ENCODE peak calls at places on chromosomes 12 and 14, in nine cellular contexts. B, P, U, G, S, W, D, O and Y are unnamed samples. For H3K4me1, the result is how much of the 10 kb centered on the place peaks cover.

GRCh38 chr12:16583991-16584745 is 21.8 kb downstream of the LMO3 start:
- DNase-seq in O (no peak), W (no peak), S (no peak), P (no peak), B (no peak), U (no peak), D (no peak), G (no peak), Y (no peak)

GRCh38 chr12:2664721-2665577 is 129.8 kb upstream of the FKBP4 start:
- DNase-seq in W (peak), S (peak), D (no peak), O (no peak), G (no peak), P (no peak), U (no peak), B (no peak), Y (no peak)

GRCh38 chr14:54253195-54253947 is 143.4 kb upstream of the CDKN3 start:
- DNase-seq in S (no peak), G (no peak), D (no peak), P (no peak), B (peak), O (no peak), W (no peak), U (no peak), Y (no peak)

GRCh38 chr14:68028075-68028474 is 208.5 kb downstream of the RAD51B start:
- DNase-seq in U (no peak), O (no peak), S (no peak), P (no peak), G (no peak), B (no peak), W (no peak), D (no peak), Y (no peak)

GRCh38 chr14:46964378-46964777 is 312.8 kb upstream of the RPL10L start:
- DNase-seq in B (no peak), P (no peak), G (no peak), W (no peak), D (no peak), O (no peak), S (no peak), U (no peak), Y (no peak)

GRCh38 chr14:81148635-81149034 is 72.1 kb downstream of the GTF2A1 start:
- DNase-seq in P (no peak), O (no peak), S (no peak), U (no peak), D (no peak), G (no peak), W (no peak), B (no peak), Y (no peak)

GRCh38 chr12:86914716-86915115 is 658.5 kb upstream of the MGAT4C start:
- DNase-seq in U (no peak), G (no peak), W (no peak), B (peak), P (no peak), S (no peak), D (no peak), O (no peak), Y (no peak)

GRCh38 chr12:76346798-76347420 is 1.3 kb downstream of the BBS10 start:
- DNase-seq in W (no peak), G (no peak), O (no peak), U (no peak), S (no peak), P (no peak), B (no peak), D (no peak), Y (no peak)

GRCh38 chr12:70646850-70647249 is 9.6 kb upstream of the PTPRB start:
- DNase-seq in P (no peak), G (no peak), O (no peak), D (no peak), B (no peak), S (no peak), U (no peak), W (no peak), Y (no peak)

GRCh38 chr12:29350080-29350479 is 30.9 kb downstream of the ERGIC2 start:
- DNase-seq in U (no peak), D (no peak), G (no peak), B (no peak), P (no peak), W (no peak), S (no peak), O (no peak), Y (no peak)

GRCh38 chr14:68599896-68600620 is 192.8 kb downstream of the ZFP36L1 start:
- DNase-seq in D (no peak), S (no peak), B (no peak), O (no peak), G (no peak), W (no peak), U (no peak), P (no peak), Y (no peak)

GRCh38 chr12:130909111-130909510 is 37.2 kb downstream of the RAN start:
- DNase-seq in D (no peak), U (no peak), B (no peak), P (no peak), G (no peak), S (no peak), W (no peak), O (no peak), Y (no peak)

GRCh38 chr12:34163443-34163842 is 141.1 kb downstream of the ALG10 start:
- DNase-seq in P (no peak), S (no peak), O (peak), U (no peak), D (no peak), G (no peak), B (no peak), W (no peak), Y (no peak)

GRCh38 chr12:12784911-12785814 is at the start of gene APOLD1:
- DNase-seq in P (peak), O (peak), B (no peak), U (peak), S (peak), W (no peak), D (no peak), G (no peak), Y (no peak)

GRCh38 chr14:103445783-103446182 is 60.6 kb downstream of the MARK3 start:
- DNase-seq in G (no peak), S (no peak), D (no peak), O (no peak), U (no peak), W (no peak), B (no peak), P (no peak), Y (no peak)

GRCh38 chr12:29041621-29042020 is 107.5 kb upstream of the FAR2 start:
- DNase-seq in G (no peak), D (no peak), B (no peak), O (no peak), S (no peak), W (no peak), P (no peak), U (no peak), Y (no peak)

GRCh38 chr12:58731096-58731495 is 189.2 kb downstream of the LRIG3 start:
- DNase-seq in G (no peak), W (no peak), B (no peak), S (no peak), O (no peak), U (no peak), P (no peak), D (no peak), Y (no peak)

GRCh38 chr12:152440-152839 is 61.5 kb downstream of the SLC6A12 start:
- DNase-seq in G (no peak), B (no peak), U (no peak), P (no peak), W (no peak), S (no peak), O (no peak), D (no peak), Y (no peak)

GRCh38 chr14:60981626-60982455 is 796 bp downstream of the SLC38A6 start:
- DNase-seq in D (peak), W (no peak), G (no peak), S (no peak), O (no peak), P (no peak), U (no peak), B (peak), Y (no peak)

GRCh38 chr14:105333020-105333490 is 18.5 kb downstream of the PACS2 start:
- DNase-seq in G (no peak), B (no peak), U (no peak), P (no peak), W (no peak), D (no peak), O (no peak), S (no peak), Y (no peak)

GRCh38 chr12:47082963-47083621 is 3.3 kb upstream of the AMIGO2 start:
- DNase-seq in W (no peak), D (no peak), U (no peak), S (no peak), P (no peak), O (no peak), B (no peak), G (no peak), Y (no peak)

GRCh38 chr12:78760906-78761305 is 103.7 kb upstream of the SYT1 start:
- DNase-seq in U (no peak), O (no peak), P (no peak), G (no peak), D (no peak), W (no peak), B (no peak), S (no peak), Y (no peak)

GRCh38 chr12:6450869-6451347 is 934 bp upstream of the TAPBPL start:
- DNase-seq in P (peak), S (peak), B (no peak), D (no peak), G (no peak), U (no peak), O (no peak), W (no peak), Y (no peak)

GRCh38 chr12:113136128-113136989 is 798 bp upstream of the RASAL1 start:
- DNase-seq in G (no peak), W (no peak), D (peak), U (no peak), P (no peak), O (no peak), B (no peak), S (no peak), Y (no peak)

GRCh38 chr14:105840266-105841021 is 314.1 kb downstream of the TMEM121 start:
- DNase-seq in S (peak), B (no peak), G (no peak), D (no peak), W (peak), U (no peak), P (no peak), O (no peak), Y (no peak)

GRCh38 chr12:46357438-46358324 is 14.9 kb downstream of the SLC38A2 start:
- DNase-seq in P (no peak), U (no peak), S (no peak), D (no peak), O (no peak), W (no peak), B (no peak), G (no peak), Y (no peak)

GRCh38 chr12:89451876-89452275 is 72.7 kb downstream of the GALNT4 start:
- DNase-seq in B (no peak), D (no peak), G (peak), P (peak), U (peak), W (no peak), S (peak), O (peak), Y (no peak)

GRCh38 chr14:55373784-55374725 is 37.6 kb downstream of the ATG14 start:
- DNase-seq in G (no peak), S (no peak), O (no peak), B (no peak), U (no peak), W (no peak), D (no peak), P (no peak), Y (no peak)

GRCh38 chr12:47111392-47111778 is 31.6 kb upstream of the AMIGO2 start:
- DNase-seq in O (no peak), S (no peak), B (no peak), U (no peak), W (no peak), P (no peak), G (no peak), D (no peak), Y (no peak)

GRCh38 chr12:30753761-30754382 is 879 bp downstream of the CAPRIN2 start:
- DNase-seq in S (no peak), U (no peak), O (no peak), P (no peak), B (no peak), G (no peak), D (no peak), W (no peak), Y (no peak)

GRCh38 chr14:95156765-95157194 is 549 bp downstream of the DICER1 start:
- DNase-seq in U (peak), S (peak), D (no peak), W (no peak), P (peak), O (peak), G (no peak), B (peak), Y (no peak)

GRCh38 chr12:14417717-14418116 is 52.2 kb downstream of the ATF7IP start:
- DNase-seq in U (no peak), D (peak), W (no peak), G (peak), P (peak), S (peak), O (peak), B (no peak), Y (no peak)

GRCh38 chr12:130646690-130647089 is 69.4 kb downstream of the RIMBP2 start:
- DNase-seq in B (no peak), O (no peak), W (no peak), G (no peak), S (peak), U (no peak), D (no peak), P (no peak), Y (no peak)

GRCh38 chr14:104735830-104736642 is 12.0 kb downstream of the ADSS1 start:
- DNase-seq in S (peak), D (no peak), B (no peak), W (no peak), G (no peak), P (peak), O (peak), U (peak), Y (no peak)

DNA sequence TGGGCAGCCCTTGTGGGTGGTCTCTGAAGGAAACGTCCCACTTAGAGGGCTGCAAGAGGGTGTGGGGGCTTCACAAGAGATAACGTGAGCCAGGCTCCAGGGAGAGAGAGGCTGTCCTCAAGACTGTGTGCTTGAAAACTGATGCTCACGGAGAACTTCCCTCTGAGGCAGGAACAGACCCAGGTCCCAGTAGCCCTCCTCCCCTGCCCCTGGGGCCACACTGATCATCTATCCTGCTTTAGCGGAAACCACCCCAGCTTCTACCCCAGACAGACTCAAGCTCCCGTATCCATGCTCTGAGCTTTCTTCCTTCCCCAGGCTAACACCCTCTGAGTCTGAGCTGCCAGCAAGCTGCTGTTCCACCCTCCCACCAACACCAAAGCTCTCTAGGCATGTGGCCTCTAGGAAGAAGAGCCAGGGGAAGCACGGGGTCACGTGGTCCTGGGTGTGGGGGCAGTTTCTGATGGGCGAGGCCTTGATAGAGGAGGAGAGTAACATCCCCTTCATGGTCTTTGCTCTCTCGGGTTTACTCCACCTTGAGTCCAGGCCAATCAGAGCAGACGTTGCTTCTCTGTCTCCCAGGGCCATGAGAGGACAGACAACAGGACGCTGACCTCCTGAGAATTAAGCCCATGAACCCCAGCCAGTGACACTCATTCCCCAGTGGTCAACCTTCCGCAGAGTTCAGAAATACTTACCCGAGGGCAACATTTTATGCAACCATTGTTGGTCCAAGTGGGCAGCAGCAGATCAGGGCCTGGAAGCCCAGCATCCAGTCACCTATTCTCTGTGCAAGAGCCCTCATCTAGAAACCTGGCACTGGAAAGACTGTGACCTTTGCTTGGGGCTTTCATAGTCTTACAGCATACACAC is 1.3 kb downstream of the PCK2 start:
- DNase-seq in D (peak), O (peak), S (no peak), W (peak), U (peak), P (peak), G (no peak), B (no peak), Y (no peak)
- TF ChIP-seq POLR2A in D (peak), O (peak), S (no peak), W (peak), U (no peak), P (no peak), G (peak), B (no peak), Y (no peak)

GRCh38 chr12:65602191-65602578 is 222.1 kb upstream of the HMGA2 start:
- DNase-seq in W (no peak), S (no peak), B (no peak), O (no peak), U (no peak), P (no peak), G (no peak), D (no peak), Y (no peak)
- H3K4me1 ChIP-seq in W (under half), S (under half), B (under half), O (under half), U (under half), P (under half), G (under half), D (under half), Y (under half)

GRCh38 chr14:22836301-22837058 is at the start of gene MMP14:
- DNase-seq in S (peak), U (peak), P (peak), O (peak), G (no peak), D (no peak), W (peak), B (no peak), Y (no peak)
- TF ChIP-seq POLR2A in S (peak), U (peak), P (peak), O (peak), G (peak), D (no peak), W (no peak), B (no peak), Y (peak)

DNA sequence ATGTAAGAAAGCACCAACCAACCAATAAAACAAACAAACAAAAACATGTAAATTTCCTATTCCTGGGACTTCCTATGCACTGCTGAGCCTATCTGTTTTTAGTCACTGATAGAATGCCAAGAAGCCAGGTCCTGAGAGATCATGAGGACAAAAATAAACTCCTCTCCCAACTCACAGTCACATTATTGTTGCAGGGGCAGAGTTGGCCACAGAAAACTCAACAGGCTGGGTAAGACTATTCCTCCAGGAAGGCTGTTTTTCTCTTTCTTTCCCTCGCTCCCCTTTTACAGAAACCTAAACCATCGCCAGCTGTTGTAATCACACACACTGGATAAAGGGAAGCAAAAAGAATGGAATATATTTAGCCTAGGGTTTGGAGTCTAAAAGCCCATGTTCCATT is 55.8 kb upstream of the METAP2 start:
- DNase-seq in W (no peak), G (no peak), D (no peak), O (no peak), B (no peak), U (no peak), P (no peak), S (no peak), Y (no peak)
- H3K4me1 ChIP-seq in W (under half), G (under half), D (under half), O (under half), B (under half), U (under half), P (under half), S (under half), Y (under half)

GRCh38 chr12:108730337-108731104 is 797 bp downstream of the CORO1C start:
- DNase-seq in U (peak), B (peak), W (peak), P (peak), G (peak), S (peak), O (peak), D (peak), Y (no peak)
- TF ChIP-seq POLR2A in U (peak), B (no peak), W (peak), P (peak), G (peak), S (peak), O (peak), D (peak), Y (peak)

DNA sequence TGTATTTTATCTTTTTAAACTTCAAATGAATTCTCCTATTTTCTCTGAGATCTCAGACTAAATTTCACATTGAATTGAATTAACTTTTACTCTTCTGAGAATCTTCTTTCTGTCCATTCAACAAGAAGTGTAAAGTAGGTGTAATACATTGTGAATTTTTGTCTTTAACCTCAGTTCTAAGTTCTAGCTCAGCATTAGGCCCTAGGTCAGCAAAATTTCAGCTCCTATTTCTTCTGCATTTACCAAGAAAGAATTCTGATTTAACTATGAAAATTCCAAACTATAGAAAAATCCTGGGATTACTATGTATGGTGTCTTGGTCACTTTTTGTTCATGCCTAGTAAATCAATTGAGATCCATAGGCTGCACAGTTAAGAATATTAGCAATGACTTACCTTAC is 110.9 kb upstream of the MYF6 start:
- DNase-seq in G (no peak), U (no peak), S (no peak), D (no peak), P (no peak), W (no peak), B (no peak), O (no peak), Y (no peak)
- H3K4me1 ChIP-seq in G (under half), U (under half), S (under half), D (under half), P (under half), W (under half), B (under half), O (under half), Y (under half)

GRCh38 chr14:26982071-26982470 is 384.2 kb upstream of the NOVA1 start:
- DNase-seq in G (no peak), W (no peak), U (no peak), D (no peak), O (no peak), S (no peak), P (no peak), B (no peak), Y (no peak)

GRCh38 chr14:26987734-26988363 is 390.0 kb upstream of the NOVA1 start:
- DNase-seq in O (no peak), D (no peak), P (no peak), W (no peak), G (no peak), U (no peak), S (no peak), B (no peak), Y (no peak)

GRCh38 chr14:26984318-26985177 is 386.7 kb upstream of the NOVA1 start:
- DNase-seq in U (peak), O (peak), P (peak), G (peak), B (no peak), D (peak), S (peak), W (no peak), Y (no peak)
- TF ChIP-seq POLR2A in U (no peak), O (no peak), P (no peak), G (no peak), B (no peak), D (no peak), S (no peak), W (no peak), Y (no peak)

GRCh38 chr12:116113398-116114130 is 163.9 kb downstream of the MED13L start:
- DNase-seq in P (no peak), B (no peak), D (no peak), G (no peak), W (no peak), U (no peak), O (no peak), S (no peak), Y (no peak)
- H3K4me1 ChIP-seq in P (under half), B (under half), D (under half), G (under half), W (under half), U (under half), O (under half), S (under half), Y (under half)

GRCh38 chr14:92534863-92535654 is 21.5 kb downstream of the RIN3 start:
- DNase-seq in O (no peak), U (no peak), S (peak), W (peak), D (no peak), B (no peak), P (no peak), G (no peak), Y (no peak)
- TF ChIP-seq POLR2A in O (no peak), U (no peak), S (no peak), W (no peak), D (no peak), B (no peak), P (no peak), G (no peak), Y (no peak)